ENCODE peak calls at places on chromosomes 6 and 20, in seven cellular contexts. I is brain microvascular endothelial cell, M is T-helper 1 cell, K is H7, F is amygdala, E is T-helper 2 cell, G is HS-27A. X is an unnamed sample.

GRCh38 chr20:15942130-15942529 is 631.1 kb downstream of the KIF16B start:
- DNase-seq in I (no peak), M (no peak), K (no peak), F (no peak), E (no peak), G (peak), X (no peak)

GRCh38 chr6:148502083-148502772 is 159.6 kb downstream of the SASH1 start:
- DNase-seq in I (no peak), M (no peak), K (no peak), F (no peak), E (no peak), G (no peak), X (peak)

GRCh38 chr20:43746344-43747137 is 19.7 kb upstream of the GTSF1L start:
- DNase-seq in I (no peak), M (no peak), K (peak), F (no peak), E (peak), G (no peak), X (no peak)

GRCh38 chr6:11851405-11851804 is 72.8 kb upstream of the ADTRP start:
- DNase-seq in I (peak), M (no peak), K (no peak), F (no peak), E (no peak), G (peak), X (peak)

GRCh38 chr6:143328885-143329284 is 121.6 kb downstream of the ADAT2 start:
- DNase-seq in I (no peak), M (no peak), K (no peak), F (no peak), E (no peak), G (no peak), X (peak)

GRCh38 chr6:158705386-158706126 is 55.7 kb downstream of the SYTL3 start:
- DNase-seq in I (no peak), M (no peak), K (no peak), F (no peak), E (no peak), G (no peak), X (no peak)

GRCh38 chr6:39688494-39688893 is 36.7 kb downstream of the KIF6 start:
- DNase-seq in I (peak), M (no peak), K (no peak), F (no peak), E (no peak), G (no peak), X (peak)

GRCh38 chr6:14113951-14114350 is 3.6 kb upstream of the CD83 start:
- DNase-seq in I (no peak), M (no peak), K (no peak), F (no peak), E (no peak), G (no peak), X (no peak)

GRCh38 chr6:12522347-12522746 is 194.2 kb upstream of the PHACTR1 start:
- DNase-seq in I (peak), M (no peak), K (no peak), F (no peak), E (no peak), G (peak), X (peak)

GRCh38 chr6:66126358-66126757 is 419.3 kb upstream of the EYS start:
- DNase-seq in I (no peak), M (no peak), K (no peak), F (no peak), E (no peak), G (no peak), X (no peak)

GRCh38 chr20:24692429-24693190 is 223.2 kb downstream of the SYNDIG1 start:
- DNase-seq in I (no peak), M (no peak), K (no peak), F (no peak), E (no peak), G (no peak), X (no peak)

GRCh38 chr20:41664584-41664983 is 46.4 kb upstream of the CHD6 start:
- DNase-seq in I (no peak), M (no peak), K (peak), F (no peak), E (no peak), G (peak), X (no peak)

GRCh38 chr6:18359237-18359885 is 27.8 kb upstream of the RNF144B start:
- DNase-seq in I (no peak), M (no peak), K (no peak), F (no peak), E (no peak), G (no peak), X (no peak)

GRCh38 chr6:82458705-82459104 is 95.1 kb downstream of the TPBG start:
- DNase-seq in I (no peak), M (no peak), K (no peak), F (no peak), E (no peak), G (no peak), X (no peak)

GRCh38 chr6:150478651-150479498 is 110.1 kb downstream of the IYD start:
- DNase-seq in I (no peak), M (no peak), K (peak), F (no peak), E (no peak), G (no peak), X (no peak)

GRCh38 chr20:33169176-33169794 is 1.3 kb downstream of the BPIFA2 start:
- DNase-seq in I (peak), M (no peak), K (peak), F (no peak), E (no peak), G (no peak), X (no peak)

GRCh38 chr6:29850011-29850553 is 22.5 kb downstream of the HLA-G start:
- DNase-seq in I (no peak), M (no peak), K (peak), F (no peak), E (peak), G (no peak), X (no peak)

GRCh38 chr6:15411766-15412165 is 165.9 kb downstream of the JARID2 start:
- DNase-seq in I (no peak), M (no peak), K (no peak), F (no peak), E (no peak), G (no peak), X (no peak)

GRCh38 chr6:108781419-108782110 is 66.7 kb upstream of the ARMC2 start:
- DNase-seq in I (peak), M (no peak), K (peak), F (no peak), E (peak), G (no peak), X (peak)

GRCh38 chr6:17493286-17493685 is 99.9 kb downstream of the CAP2 start:
- DNase-seq in I (peak), M (no peak), K (no peak), F (no peak), E (no peak), G (no peak), X (peak)

GRCh38 chr6:125140808-125141207 is 12.8 kb upstream of the TPD52L1 start:
- DNase-seq in I (no peak), M (no peak), K (no peak), F (no peak), E (no peak), G (no peak), X (peak)

GRCh38 chr6:5287205-5287965 is 26.1 kb downstream of the FARS2 start:
- DNase-seq in I (peak), M (no peak), K (no peak), F (no peak), E (no peak), G (peak), X (peak)

GRCh38 chr20:18496042-18496441 is 983 bp downstream of the RBBP9 start:
- DNase-seq in I (no peak), M (no peak), K (no peak), F (no peak), E (peak), G (no peak), X (peak)

GRCh38 chr20:36214684-36215256 is 21.5 kb upstream of the AAR2 start:
- DNase-seq in I (no peak), M (no peak), K (peak), F (no peak), E (peak), G (no peak), X (peak)

GRCh38 chr20:6388666-6389197 is 265.9 kb upstream of the FERMT1 start:
- DNase-seq in I (peak), M (no peak), K (no peak), F (no peak), E (no peak), G (no peak), X (peak)